ENCODE peak calls at places on chromosome 17, in nine cellular contexts. T, P, N, E, L, W, V, A and X are unnamed samples.

GRCh38 chr17:13750783-13751484 is 149.2 kb upstream of the HS3ST3A1 start:
- DNase-seq in E (no peak), W (peak; percentile 12), L (no peak), P (peak; percentile 2), V (no peak), T (no peak), A (peak; percentile 71), N (no peak), X (no peak)

GRCh38 chr17:57875109-57876022 is 25.5 kb upstream of the MRPS23 start:
- DNase-seq in E (peak; percentile 97), W (peak; percentile 90), P (peak; percentile 81), N (peak; percentile 91), V (peak; percentile 97), L (peak; percentile 71), T (peak; percentile 90), A (peak; percentile 91), X (peak; percentile 94)

GRCh38 chr17:32610027-32610650 is 123.3 kb downstream of the CDK5R1 start:
- DNase-seq in E (no peak), V (no peak), L (no peak), A (no peak), W (no peak), T (no peak), N (no peak), P (peak; percentile 98), X (no peak)

GRCh38 chr17:48121921-48122650 is 14.5 kb downstream of the SNX11 start:
- DNase-seq in A (no peak), N (no peak), V (no peak), T (no peak), P (no peak), E (no peak), W (no peak), L (no peak), X (no peak)

GRCh38 chr17:68763551-68763950 is 162.4 kb upstream of the FAM20A start:
- DNase-seq in L (no peak), W (peak; percentile 31), E (peak; percentile 57), A (no peak), N (no peak), V (no peak), T (no peak), P (no peak), X (no peak)

GRCh38 chr17:60077672-60078519 is 825 bp downstream of the HEATR6 start:
- DNase-seq in T (no peak), N (no peak), L (no peak), E (peak; percentile 55), V (peak; percentile 45), A (no peak), W (peak; percentile 68), P (no peak), X (no peak)

GRCh38 chr17:40450175-40450574 is 6.9 kb downstream of the IGFBP4 start:
- DNase-seq in V (no peak), T (no peak), P (peak; percentile 28), L (peak; percentile 64), N (no peak), W (peak; percentile 31), E (peak; percentile 26), A (peak; percentile 85), X (no peak)

GRCh38 chr17:76685366-76685765 is 25.4 kb downstream of the MXRA7 start:
- DNase-seq in L (no peak), W (no peak), T (no peak), P (no peak), A (no peak), E (no peak), N (no peak), V (no peak), X (no peak)

GRCh38 chr17:7477392-7478275 is 1.8 kb downstream of the ZBTB4 start:
- DNase-seq in L (peak; percentile 60), A (peak; percentile 24), P (peak; percentile 24), T (peak; percentile 53), W (no peak), V (peak; percentile 90), N (no peak), E (peak; percentile 45), X (peak; percentile 76)